ENCODE peak calls at places on chromosomes 3 and 15, in ten cellular contexts. One of them, this sample, is unnamed.
A peak's percentile ranks its signal among the peaks of the same experiment; 100 is the strongest.

GRCh38 chr3:58251653-58252052 is 14.1 kb downstream of the ABHD6 start:
- DNase-seq in thoracic aorta: no peak
- DNase-seq in tibial artery: no peak
- DNase-seq in upper lobe of right lung: no peak
- DNase-seq in CD8-positive, alpha-beta memory T cell: no peak
- DNase-seq in WERI-Rb-1: no peak
- DNase-seq in transverse colon: no peak
- DNase-seq in stomach: no peak
- DNase-seq in body of pancreas: no peak
- DNase-seq in left lung: no peak
- DNase-seq in this sample: no peak

GRCh38 chr3:158791259-158791920 is 10.5 kb upstream of the MFSD1 start:
- DNase-seq in thoracic aorta: no peak
- DNase-seq in WERI-Rb-1: peak; percentile 11
- DNase-seq in stomach: no peak
- DNase-seq in transverse colon: no peak
- DNase-seq in left lung: no peak
- DNase-seq in upper lobe of right lung: no peak
- DNase-seq in CD8-positive, alpha-beta memory T cell: no peak
- DNase-seq in body of pancreas: peak; percentile 23
- DNase-seq in tibial artery: no peak
- DNase-seq in this sample: peak; percentile 52

GRCh38 chr3:141237701-141238521 is 6.3 kb downstream of the PXYLP1 start:
- DNase-seq in transverse colon: no peak
- DNase-seq in body of pancreas: peak; percentile 96
- DNase-seq in stomach: peak; percentile 87
- DNase-seq in upper lobe of right lung: peak; percentile 92
- DNase-seq in WERI-Rb-1: no peak
- DNase-seq in CD8-positive, alpha-beta memory T cell: no peak
- DNase-seq in thoracic aorta: no peak
- DNase-seq in left lung: peak; percentile 83
- DNase-seq in tibial artery: no peak
- DNase-seq in this sample: peak; percentile 42

GRCh38 chr3:126571078-126571477 is 12.3 kb upstream of the C3orf22 start:
- DNase-seq in transverse colon: no peak
- DNase-seq in tibial artery: no peak
- DNase-seq in upper lobe of right lung: no peak
- DNase-seq in CD8-positive, alpha-beta memory T cell: no peak
- DNase-seq in stomach: no peak
- DNase-seq in WERI-Rb-1: no peak
- DNase-seq in body of pancreas: no peak
- DNase-seq in left lung: no peak
- DNase-seq in thoracic aorta: no peak
- DNase-seq in this sample: no peak

GRCh38 chr3:159828542-159828943 is 160.1 kb upstream of the IL12A start:
- DNase-seq in body of pancreas: no peak
- DNase-seq in left lung: no peak
- DNase-seq in transverse colon: no peak
- DNase-seq in tibial artery: no peak
- DNase-seq in upper lobe of right lung: no peak
- DNase-seq in stomach: no peak
- DNase-seq in WERI-Rb-1: no peak
- DNase-seq in CD8-positive, alpha-beta memory T cell: no peak
- DNase-seq in thoracic aorta: no peak
- DNase-seq in this sample: no peak

GRCh38 chr15:38430106-38430760 is 23.7 kb upstream of the FAM98B start:
- DNase-seq in tibial artery: no peak
- DNase-seq in thoracic aorta: no peak
- DNase-seq in left lung: no peak
- DNase-seq in body of pancreas: no peak
- DNase-seq in upper lobe of right lung: no peak
- DNase-seq in CD8-positive, alpha-beta memory T cell: no peak
- DNase-seq in stomach: no peak
- DNase-seq in WERI-Rb-1: no peak
- DNase-seq in transverse colon: no peak
- DNase-seq in this sample: no peak

GRCh38 chr15:44081223-44082013 is 113.7 kb downstream of the FRMD5 start:
- DNase-seq in thoracic aorta: no peak
- DNase-seq in CD8-positive, alpha-beta memory T cell: no peak
- DNase-seq in transverse colon: no peak
- DNase-seq in WERI-Rb-1: no peak
- DNase-seq in body of pancreas: no peak
- DNase-seq in tibial artery: no peak
- DNase-seq in stomach: no peak
- DNase-seq in left lung: no peak
- DNase-seq in upper lobe of right lung: no peak
- DNase-seq in this sample: no peak

GRCh38 chr3:38782148-38782547 is 33.9 kb downstream of the SCN10A start:
- DNase-seq in transverse colon: no peak
- DNase-seq in WERI-Rb-1: no peak
- DNase-seq in thoracic aorta: no peak
- DNase-seq in upper lobe of right lung: no peak
- DNase-seq in body of pancreas: no peak
- DNase-seq in left lung: no peak
- DNase-seq in stomach: no peak
- DNase-seq in tibial artery: no peak
- DNase-seq in CD8-positive, alpha-beta memory T cell: no peak
- DNase-seq in this sample: no peak

GRCh38 chr3:140206196-140207040 is 271.4 kb downstream of the CLSTN2 start:
- DNase-seq in left lung: no peak
- DNase-seq in body of pancreas: peak; percentile 18
- DNase-seq in transverse colon: no peak
- DNase-seq in thoracic aorta: no peak
- DNase-seq in upper lobe of right lung: no peak
- DNase-seq in WERI-Rb-1: no peak
- DNase-seq in stomach: no peak
- DNase-seq in CD8-positive, alpha-beta memory T cell: no peak
- DNase-seq in tibial artery: no peak
- DNase-seq in this sample: peak; percentile 50

GRCh38 chr3:194658477-194659242 is 13.3 kb downstream of the LSG1 start:
- DNase-seq in tibial artery: no peak
- DNase-seq in stomach: no peak
- DNase-seq in upper lobe of right lung: no peak
- DNase-seq in body of pancreas: no peak
- DNase-seq in left lung: no peak
- DNase-seq in thoracic aorta: no peak
- DNase-seq in WERI-Rb-1: no peak
- DNase-seq in transverse colon: no peak
- DNase-seq in CD8-positive, alpha-beta memory T cell: no peak
- DNase-seq in this sample: no peak

GRCh38 chr15:68298882-68299381 is 21.4 kb downstream of the FEM1B start:
- DNase-seq in WERI-Rb-1: no peak
- DNase-seq in upper lobe of right lung: no peak
- DNase-seq in thoracic aorta: no peak
- DNase-seq in body of pancreas: no peak
- DNase-seq in transverse colon: no peak
- DNase-seq in left lung: no peak
- DNase-seq in CD8-positive, alpha-beta memory T cell: no peak
- DNase-seq in stomach: no peak
- DNase-seq in tibial artery: no peak
- DNase-seq in this sample: no peak

GRCh38 chr15:67244966-67245478 is 9.4 kb downstream of the AAGAB start:
- DNase-seq in tibial artery: no peak
- DNase-seq in stomach: no peak
- DNase-seq in body of pancreas: no peak
- DNase-seq in thoracic aorta: no peak
- DNase-seq in upper lobe of right lung: no peak
- DNase-seq in transverse colon: no peak
- DNase-seq in CD8-positive, alpha-beta memory T cell: no peak
- DNase-seq in WERI-Rb-1: no peak
- DNase-seq in left lung: no peak
- DNase-seq in this sample: no peak

GRCh38 chr3:59920801-59921200 is 871.0 kb upstream of the CFAP20DC start:
- DNase-seq in WERI-Rb-1: no peak
- DNase-seq in stomach: no peak
- DNase-seq in tibial artery: no peak
- DNase-seq in left lung: no peak
- DNase-seq in thoracic aorta: no peak
- DNase-seq in CD8-positive, alpha-beta memory T cell: no peak
- DNase-seq in body of pancreas: no peak
- DNase-seq in transverse colon: no peak
- DNase-seq in upper lobe of right lung: no peak
- DNase-seq in this sample: no peak

GRCh38 chr3:197736010-197736490 is 654 bp downstream of the RUBCN start:
- DNase-seq in upper lobe of right lung: peak; percentile 62
- DNase-seq in WERI-Rb-1: peak; percentile 18
- DNase-seq in stomach: peak; percentile 35
- DNase-seq in left lung: no peak
- DNase-seq in CD8-positive, alpha-beta memory T cell: peak; percentile 26
- DNase-seq in transverse colon: peak; percentile 51
- DNase-seq in tibial artery: no peak
- DNase-seq in body of pancreas: peak; percentile 17
- DNase-seq in thoracic aorta: no peak
- DNase-seq in this sample: no peak

DNA sequence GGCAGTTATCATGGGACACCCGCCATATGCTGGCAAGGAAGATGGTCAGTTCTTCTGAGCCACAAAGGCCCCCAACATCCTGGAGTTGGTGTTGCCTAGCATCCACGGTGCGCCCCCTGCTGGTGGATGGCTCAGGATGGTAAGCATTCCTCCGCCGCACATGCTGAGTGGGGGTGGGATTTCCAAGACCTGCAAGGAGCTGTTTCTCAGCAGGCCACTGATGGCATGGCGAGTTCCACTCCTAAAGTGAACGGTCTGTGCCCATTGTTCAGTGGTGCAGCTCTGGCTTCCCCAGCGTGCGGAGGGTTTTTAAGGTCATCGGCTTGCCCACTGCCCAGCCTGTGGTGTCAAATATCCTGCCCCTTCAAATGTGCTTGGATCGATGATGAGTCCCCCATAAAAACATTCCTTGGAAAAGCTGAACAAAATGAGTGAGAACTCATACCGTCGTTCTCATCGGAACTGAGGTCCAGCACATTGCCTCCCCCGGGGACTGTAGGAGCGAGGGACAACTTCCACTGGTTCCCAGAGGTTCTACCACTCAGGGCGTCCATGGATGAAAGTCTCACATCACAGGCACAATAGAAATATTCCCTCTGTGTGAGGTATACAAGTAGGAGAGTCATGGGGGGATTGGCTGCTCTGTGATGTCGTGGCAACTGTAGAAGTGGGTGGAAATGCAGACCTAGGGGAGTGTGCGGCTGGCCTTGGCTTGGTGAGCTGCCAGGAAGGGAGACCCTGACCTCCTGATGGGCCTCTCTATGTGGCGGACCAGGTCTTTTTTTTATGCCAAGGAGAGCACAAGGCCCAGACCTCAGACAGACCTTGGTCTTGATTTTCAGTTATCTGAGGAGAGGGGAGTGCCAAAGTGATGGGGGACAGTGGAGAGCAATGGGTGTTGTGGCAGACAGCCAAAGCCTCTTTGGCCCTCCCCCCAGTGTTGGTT is 102.0 kb downstream of the SNRPN start:
- DNase-seq in WERI-Rb-1: no peak
- DNase-seq in left lung: no peak
- DNase-seq in thoracic aorta: no peak
- DNase-seq in body of pancreas: no peak
- DNase-seq in transverse colon: no peak
- DNase-seq in CD8-positive, alpha-beta memory T cell: no peak
- DNase-seq in upper lobe of right lung: peak; percentile 46
- DNase-seq in stomach: peak; percentile 17
- DNase-seq in tibial artery: no peak
- DNase-seq in this sample: no peak
- H3K9me3 ChIP-seq in WERI-Rb-1: peaks cover 77% of the 10 kb centered on the region
- H3K9me3 ChIP-seq in left lung: peaks cover 100% of the 10 kb centered on the region
- H3K9me3 ChIP-seq in thoracic aorta: peaks cover 100% of the 10 kb centered on the region
- H3K9me3 ChIP-seq in body of pancreas: no peaks in the 10 kb centered on the region
- H3K9me3 ChIP-seq in transverse colon: peaks cover 100% of the 10 kb centered on the region
- H3K9me3 ChIP-seq in CD8-positive, alpha-beta memory T cell: peaks cover 94% of the 10 kb centered on the region
- H3K9me3 ChIP-seq in upper lobe of right lung: peaks cover 99% of the 10 kb centered on the region
- H3K9me3 ChIP-seq in stomach: peaks cover 100% of the 10 kb centered on the region
- H3K9me3 ChIP-seq in tibial artery: peaks cover 100% of the 10 kb centered on the region
- H3K9me3 ChIP-seq in this sample: peaks cover 5% of the 10 kb centered on the region

GRCh38 chr15:75483961-75484360 is 32.5 kb upstream of the SIN3A start:
- DNase-seq in upper lobe of right lung: no peak
- DNase-seq in tibial artery: no peak
- DNase-seq in stomach: no peak
- DNase-seq in left lung: no peak
- DNase-seq in CD8-positive, alpha-beta memory T cell: no peak
- DNase-seq in transverse colon: no peak
- DNase-seq in body of pancreas: no peak
- DNase-seq in WERI-Rb-1: no peak
- DNase-seq in thoracic aorta: no peak
- DNase-seq in this sample: no peak

GRCh38 chr15:75479670-75480069 is 28.2 kb upstream of the SIN3A start:
- DNase-seq in tibial artery: no peak
- DNase-seq in transverse colon: no peak
- DNase-seq in body of pancreas: no peak
- DNase-seq in upper lobe of right lung: no peak
- DNase-seq in WERI-Rb-1: no peak
- DNase-seq in thoracic aorta: no peak
- DNase-seq in stomach: no peak
- DNase-seq in CD8-positive, alpha-beta memory T cell: no peak
- DNase-seq in left lung: no peak
- DNase-seq in this sample: no peak

DNA sequence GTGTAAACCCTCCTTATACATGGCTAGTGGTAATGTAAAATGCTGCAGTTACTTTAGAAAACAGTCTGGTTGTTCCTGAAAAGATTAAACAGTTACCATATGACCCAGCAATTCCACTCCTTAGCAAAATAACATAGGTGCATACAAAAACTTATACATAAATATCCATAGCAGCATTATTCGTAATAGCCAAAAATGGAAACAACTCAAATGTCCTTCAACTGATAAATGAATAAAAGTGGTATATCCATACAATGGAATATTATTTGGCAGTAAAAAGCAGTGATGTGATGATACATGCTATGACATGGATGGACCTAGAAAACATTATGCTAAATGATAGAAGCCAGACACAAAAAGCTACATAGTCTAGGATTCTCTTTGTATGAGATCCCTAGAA is 31.6 kb upstream of the SIN3A start:
- DNase-seq in thoracic aorta: no peak
- DNase-seq in tibial artery: no peak
- DNase-seq in transverse colon: no peak
- DNase-seq in body of pancreas: no peak
- DNase-seq in upper lobe of right lung: no peak
- DNase-seq in WERI-Rb-1: no peak
- DNase-seq in left lung: no peak
- DNase-seq in stomach: no peak
- DNase-seq in CD8-positive, alpha-beta memory T cell: no peak
- DNase-seq in this sample: no peak
- H3K4me3 ChIP-seq in thoracic aorta: no peak overlapping the region
- H3K4me3 ChIP-seq in tibial artery: no peak overlapping the region
- H3K4me3 ChIP-seq in transverse colon: no peak overlapping the region
- H3K4me3 ChIP-seq in body of pancreas: no peak overlapping the region
- H3K4me3 ChIP-seq in upper lobe of right lung: no peak overlapping the region
- H3K4me3 ChIP-seq in WERI-Rb-1: no peak overlapping the region
- H3K4me3 ChIP-seq in left lung: no peak overlapping the region
- H3K4me3 ChIP-seq in stomach: no peak overlapping the region
- H3K4me3 ChIP-seq in CD8-positive, alpha-beta memory T cell: no peak overlapping the region
- H3K4me3 ChIP-seq in this sample: no peak overlapping the region

GRCh38 chr15:64285150-64285549 is 70.8 kb downstream of the CSNK1G1 start:
- DNase-seq in left lung: no peak
- DNase-seq in thoracic aorta: no peak
- DNase-seq in upper lobe of right lung: no peak
- DNase-seq in CD8-positive, alpha-beta memory T cell: no peak
- DNase-seq in tibial artery: no peak
- DNase-seq in WERI-Rb-1: no peak
- DNase-seq in body of pancreas: no peak
- DNase-seq in transverse colon: no peak
- DNase-seq in stomach: no peak
- DNase-seq in this sample: no peak
- H3K36me3 ChIP-seq in left lung: no peaks in the 10 kb centered on the region
- H3K36me3 ChIP-seq in thoracic aorta: no peaks in the 10 kb centered on the region
- H3K36me3 ChIP-seq in upper lobe of right lung: no peaks in the 10 kb centered on the region
- H3K36me3 ChIP-seq in CD8-positive, alpha-beta memory T cell: no peaks in the 10 kb centered on the region
- H3K36me3 ChIP-seq in tibial artery: no peaks in the 10 kb centered on the region
- H3K36me3 ChIP-seq in WERI-Rb-1: peaks cover 3% of the 10 kb centered on the region
- H3K36me3 ChIP-seq in body of pancreas: no peaks in the 10 kb centered on the region
- H3K36me3 ChIP-seq in transverse colon: no peaks in the 10 kb centered on the region
- H3K36me3 ChIP-seq in stomach: no peaks in the 10 kb centered on the region
- H3K36me3 ChIP-seq in this sample: no peaks in the 10 kb centered on the region

GRCh38 chr15:25236143-25236860 is 202.5 kb downstream of the UBE3A start:
- DNase-seq in thoracic aorta: no peak
- DNase-seq in transverse colon: no peak
- DNase-seq in body of pancreas: no peak
- DNase-seq in left lung: peak; percentile 6
- DNase-seq in tibial artery: no peak
- DNase-seq in upper lobe of right lung: peak; percentile 22
- DNase-seq in CD8-positive, alpha-beta memory T cell: no peak
- DNase-seq in WERI-Rb-1: no peak
- DNase-seq in stomach: no peak
- DNase-seq in this sample: no peak
- H3K9me3 ChIP-seq in thoracic aorta: no peaks in the 10 kb centered on the region
- H3K9me3 ChIP-seq in transverse colon: peaks cover 6% of the 10 kb centered on the region
- H3K9me3 ChIP-seq in body of pancreas: no peaks in the 10 kb centered on the region
- H3K9me3 ChIP-seq in left lung: peaks cover 96% of the 10 kb centered on the region
- H3K9me3 ChIP-seq in tibial artery: peaks cover 29% of the 10 kb centered on the region
- H3K9me3 ChIP-seq in upper lobe of right lung: no peaks in the 10 kb centered on the region
- H3K9me3 ChIP-seq in CD8-positive, alpha-beta memory T cell: no peaks in the 10 kb centered on the region
- H3K9me3 ChIP-seq in WERI-Rb-1: peaks cover 8% of the 10 kb centered on the region
- H3K9me3 ChIP-seq in stomach: peaks cover 99% of the 10 kb centered on the region
- H3K9me3 ChIP-seq in this sample: no peaks in the 10 kb centered on the region